ENCODE peak calls at places on chromosome 21, in four cellular contexts. D is H9, U is mesenchymal stem cell, P is IMR-90. Z is an unnamed sample.

GRCh38 chr21:34728479-34728878 is 59.7 kb downstream of the CLIC6 start:
- DNase-seq in D (no peak), U (no peak), P (no peak), Z (no peak)

GRCh38 chr21:17667256-17667655 is 54.6 kb upstream of the BTG3 start:
- DNase-seq in D (peak), U (no peak), P (no peak), Z (no peak)

GRCh38 chr21:26881504-26882228 is 36.5 kb upstream of the ADAMTS1 start:
- DNase-seq in D (no peak), U (peak), P (peak), Z (peak)

GRCh38 chr21:33657124-33657842 is 15.0 kb downstream of the ITSN1 start:
- DNase-seq in D (no peak), U (peak), P (peak), Z (no peak)

GRCh38 chr21:34743831-34744230 is 75.0 kb downstream of the CLIC6 start:
- DNase-seq in D (no peak), U (no peak), P (peak), Z (no peak)

GRCh38 chr21:29669416-29669815 is 270.4 kb downstream of the GRIK1 start:
- DNase-seq in D (no peak), U (no peak), P (no peak), Z (peak)

GRCh38 chr21:18468775-18469174 is 65.2 kb upstream of the TMPRSS15 start:
- DNase-seq in D (no peak), U (peak), P (no peak), Z (no peak)

GRCh38 chr21:33355355-33355754 is 30.6 kb downstream of the IFNAR1 start:
- DNase-seq in D (no peak), U (peak), P (no peak), Z (no peak)

GRCh38 chr21:15289896-15290841 is 225.4 kb upstream of the NRIP1 start:
- DNase-seq in D (peak), U (no peak), P (no peak), Z (peak)

GRCh38 chr21:42222821-42223390 is 4.0 kb downstream of the ABCG1 start:
- DNase-seq in D (no peak), U (no peak), P (no peak), Z (no peak)

GRCh38 chr21:32819702-32820101 is 48.1 kb upstream of the PAXBP1 start:
- DNase-seq in D (no peak), U (no peak), P (peak), Z (no peak)

GRCh38 chr21:15127437-15127836 is 62.6 kb upstream of the NRIP1 start:
- DNase-seq in D (no peak), U (no peak), P (no peak), Z (no peak)

GRCh38 chr21:17526771-17527170 is 13.9 kb downstream of the CXADR start:
- DNase-seq in D (no peak), U (no peak), P (no peak), Z (no peak)

GRCh38 chr21:16280731-16281130 is 550.9 kb downstream of the USP25 start:
- DNase-seq in D (no peak), U (peak), P (no peak), Z (no peak)

GRCh38 chr21:26965091-26965566 is 1.8 kb downstream of the ADAMTS5 start:
- DNase-seq in D (no peak), U (no peak), P (no peak), Z (no peak)

GRCh38 chr21:34968414-34969333 is 80.4 kb downstream of the RUNX1 start:
- DNase-seq in D (no peak), U (no peak), P (no peak), Z (no peak)

GRCh38 chr21:34022557-34023335 is 50.6 kb upstream of the MRPS6 start:
- DNase-seq in D (no peak), U (no peak), P (no peak), Z (peak)

GRCh38 chr21:14952916-14953315 is 111.9 kb downstream of the NRIP1 start:
- DNase-seq in D (no peak), U (no peak), P (no peak), Z (peak)

GRCh38 chr21:21688877-21689276 is 690.7 kb downstream of the NCAM2 start:
- DNase-seq in D (peak), U (peak), P (peak), Z (peak)

GRCh38 chr21:28936036-28936435 is 56.6 kb downstream of the LTN1 start:
- DNase-seq in D (no peak), U (no peak), P (no peak), Z (no peak)

GRCh38 chr21:17003221-17003620 is 509.6 kb upstream of the CXADR start:
- DNase-seq in D (no peak), U (peak), P (peak), Z (peak)

GRCh38 chr21:7917729-7918128 is 2603.7 kb upstream of the TPTE start:
- DNase-seq in D (no peak), U (no peak), P (peak), Z (peak)

GRCh38 chr21:32826317-32827167 is 55.0 kb upstream of the PAXBP1 start:
- DNase-seq in D (peak), U (peak), P (peak), Z (peak)

GRCh38 chr21:17818158-17819113 is 720 bp downstream of the C21orf91 start:
- DNase-seq in D (peak), U (peak), P (peak), Z (peak)

GRCh38 chr21:33680870-33681269 is 38.6 kb downstream of the ITSN1 start:
- DNase-seq in D (no peak), U (no peak), P (no peak), Z (no peak)

GRCh38 chr21:16195476-16195875 is 465.7 kb downstream of the USP25 start:
- DNase-seq in D (no peak), U (peak), P (peak), Z (no peak)

GRCh38 chr21:36647279-36648093 is 51.4 kb upstream of the SIM2 start:
- DNase-seq in D (peak), U (peak), P (peak), Z (peak)
- H2BK15ac ChIP-seq in D (no peak), U (no peak), P (no peak), Z (no peak)

DNA sequence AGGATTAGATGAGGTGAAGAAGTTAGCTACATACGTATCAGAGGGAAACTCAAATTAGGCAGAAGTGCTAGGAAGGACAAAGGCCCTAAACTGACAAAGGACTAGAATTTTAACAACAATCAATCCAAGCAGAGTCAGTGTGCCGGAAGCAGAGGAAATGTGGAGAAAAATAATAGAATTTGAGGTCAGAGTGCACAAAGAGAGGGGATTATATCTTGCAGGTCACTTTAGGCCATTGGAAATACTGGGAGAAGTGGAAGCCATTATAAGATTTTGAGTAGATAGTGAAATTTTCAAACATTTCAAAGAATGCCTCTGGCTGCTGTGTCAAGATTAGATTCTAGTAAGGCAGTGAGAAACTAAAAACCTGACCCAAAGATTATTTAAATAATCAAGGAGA is 889.2 kb upstream of the NCAM2 start:
- DNase-seq in D (no peak), U (no peak), P (no peak), Z (no peak)
- H3K4me2 ChIP-seq in D (no peak), U (no peak), P (no peak), Z (no peak)

GRCh38 chr21:41065539-41065938 is 102.4 kb upstream of the BACE2 start:
- DNase-seq in D (no peak), U (no peak), P (no peak), Z (peak)

GRCh38 chr21:41064325-41064724 is 103.6 kb upstream of the BACE2 start:
- DNase-seq in D (no peak), U (no peak), P (no peak), Z (no peak)

GRCh38 chr21:41066086-41066938 is 101.6 kb upstream of the BACE2 start:
- DNase-seq in D (no peak), U (no peak), P (no peak), Z (no peak)

GRCh38 chr21:41061701-41062100 is 106.3 kb upstream of the BACE2 start:
- DNase-seq in D (no peak), U (no peak), P (no peak), Z (no peak)

DNA sequence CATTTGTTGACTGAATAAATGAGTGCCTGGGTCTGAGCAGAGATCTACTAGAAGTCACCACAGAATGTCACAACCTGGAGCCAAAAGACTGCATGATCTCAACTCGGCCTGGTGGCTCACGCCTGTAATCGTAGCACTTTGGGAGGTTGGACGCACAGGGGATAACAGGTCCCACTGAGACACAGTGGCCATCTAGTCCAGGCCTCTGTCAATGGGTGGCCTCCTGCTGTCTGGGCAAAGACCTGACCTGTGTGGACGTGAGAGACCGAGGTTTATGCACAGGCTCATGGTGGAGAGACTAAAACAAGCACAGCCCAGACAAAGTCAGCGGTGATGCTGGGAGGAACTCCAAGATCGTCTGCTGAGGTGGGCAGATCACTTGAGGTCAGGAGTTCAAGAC is 103.0 kb upstream of the BACE2 start:
- DNase-seq in D (no peak), U (no peak), P (no peak), Z (no peak)
- H2BK15ac ChIP-seq in D (no peak), U (no peak), P (no peak), Z (no peak)

GRCh38 chr21:25457946-25458345 is 149.3 kb downstream of the MRPL39 start:
- DNase-seq in D (no peak), U (no peak), P (no peak), Z (no peak)
- H3K4me2 ChIP-seq in D (no peak), U (no peak), P (no peak), Z (no peak)

DNA sequence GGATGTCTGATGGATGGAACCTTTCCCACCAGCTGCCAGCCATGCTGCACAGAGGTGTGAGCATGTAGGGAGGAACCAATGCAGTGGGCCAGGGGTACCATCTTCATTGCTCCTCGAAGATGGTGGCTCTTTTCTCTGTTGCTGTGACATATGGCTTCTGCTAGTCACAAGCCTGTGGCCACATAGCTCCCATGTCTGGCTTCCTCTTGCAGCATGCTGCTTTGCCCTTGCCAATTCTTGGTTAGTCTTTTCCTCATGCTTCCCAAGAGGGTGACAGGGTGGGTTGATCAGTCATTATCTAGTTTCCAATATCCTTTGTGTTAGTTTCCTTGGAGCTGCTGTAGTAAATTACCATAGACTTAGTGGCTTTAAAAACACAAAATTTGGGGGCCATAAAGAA is 123.4 kb downstream of the ETS2 start:
- DNase-seq in D (no peak), U (no peak), P (no peak), Z (no peak)
- H2BK15ac ChIP-seq in D (no peak), U (peak), P (peak), Z (no peak)

DNA sequence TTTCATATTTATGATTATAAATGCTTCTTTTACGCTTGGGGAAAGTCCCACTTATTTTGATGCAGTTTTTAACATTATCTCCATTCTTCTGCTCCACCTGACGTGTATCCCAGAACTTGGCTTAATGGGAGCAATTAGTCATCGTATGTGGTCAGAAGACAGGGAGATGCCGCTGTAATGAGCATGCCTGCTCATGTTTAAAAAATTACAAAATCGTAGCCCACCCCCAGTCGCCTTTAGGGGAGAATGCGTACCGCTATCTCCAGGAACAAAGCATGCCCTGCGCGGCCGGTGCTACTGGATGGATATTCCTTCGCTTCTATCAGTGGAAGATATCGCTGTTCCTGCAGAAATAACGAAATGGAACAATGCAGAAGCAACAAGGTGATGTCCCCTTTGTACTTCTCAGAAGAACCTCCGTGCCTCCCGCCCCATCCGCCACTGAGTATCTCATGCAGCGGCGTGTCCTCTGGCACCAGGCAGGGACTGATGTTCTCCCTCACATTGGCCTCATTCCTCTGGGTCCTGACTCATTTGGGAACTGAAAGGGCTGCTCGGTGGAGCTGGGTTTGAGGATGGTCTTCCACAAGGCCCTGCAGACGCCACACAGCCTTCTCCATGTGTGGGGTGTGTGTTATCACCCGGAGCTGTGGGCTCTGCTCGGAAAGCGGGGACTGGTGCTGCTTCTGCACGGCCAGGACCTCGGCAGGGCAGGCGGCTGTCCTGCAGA is 116.3 kb upstream of the COL6A1 start:
- DNase-seq in D (peak), U (peak), P (peak), Z (no peak)
- H3K4me2 ChIP-seq in D (no peak), U (no peak), P (peak), Z (no peak)

GRCh38 chr21:43334214-43334958 is 92.5 kb downstream of the SIK1 start:
- DNase-seq in D (no peak), U (no peak), P (no peak), Z (no peak)
- H2BK15ac ChIP-seq in D (no peak), U (no peak), P (peak), Z (no peak)

GRCh38 chr21:44773291-44773932 is 28.2 kb downstream of the UBE2G2 start:
- DNase-seq in D (no peak), U (no peak), P (no peak), Z (peak)

GRCh38 chr21:44778499-44778911 is 23.1 kb downstream of the UBE2G2 start:
- DNase-seq in D (no peak), U (no peak), P (no peak), Z (peak)

GRCh38 chr21:44778094-44778493 is 23.5 kb downstream of the UBE2G2 start:
- DNase-seq in D (no peak), U (no peak), P (no peak), Z (peak)

GRCh38 chr21:44771896-44772525 is 29.6 kb downstream of the UBE2G2 start:
- DNase-seq in D (peak), U (no peak), P (no peak), Z (no peak)

DNA sequence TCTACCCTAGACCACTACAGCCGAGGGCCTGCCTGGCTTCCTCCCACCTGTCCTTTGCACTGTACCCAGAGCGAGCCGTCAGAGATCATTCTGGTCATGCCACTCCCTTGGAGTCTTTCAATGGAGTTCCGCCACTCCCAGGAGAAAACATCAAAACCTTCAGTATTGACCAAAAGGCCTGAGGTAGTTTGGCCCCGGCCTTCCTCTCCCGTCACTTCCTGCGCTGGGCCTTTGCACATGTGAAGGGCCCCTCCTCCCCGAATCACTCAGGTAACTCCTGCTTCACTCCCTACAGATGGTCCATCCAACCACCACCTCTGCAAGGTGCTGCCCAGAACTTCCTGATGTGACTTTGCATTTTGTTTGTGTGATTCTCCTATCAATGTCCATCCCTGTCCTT is 26.6 kb downstream of the UBE2G2 start:
- DNase-seq in D (no peak), U (no peak), P (no peak), Z (no peak)
- H3K4me2 ChIP-seq in D (no peak), U (no peak), P (no peak), Z (no peak)

GRCh38 chr21:31675960-31676359 is 16.5 kb downstream of the SOD1 start:
- DNase-seq in D (no peak), U (no peak), P (no peak), Z (no peak)

GRCh38 chr21:31675332-31675731 is 15.8 kb downstream of the SOD1 start:
- DNase-seq in D (no peak), U (no peak), P (no peak), Z (no peak)

GRCh38 chr21:31673513-31673912 is 14.0 kb downstream of the SOD1 start:
- DNase-seq in D (no peak), U (no peak), P (no peak), Z (no peak)

GRCh38 chr21:31678478-31678877 is 19.0 kb downstream of the SOD1 start:
- DNase-seq in D (no peak), U (no peak), P (no peak), Z (no peak)

GRCh38 chr21:31677047-31677446 is 17.6 kb downstream of the SOD1 start:
- DNase-seq in D (no peak), U (no peak), P (no peak), Z (no peak)
- H2BK15ac ChIP-seq in D (no peak), U (no peak), P (no peak), Z (no peak)

GRCh38 chr21:37006243-37006520 is 320 bp upstream of the RIPPLY3 start:
- DNase-seq in D (no peak), U (no peak), P (no peak), Z (no peak)

GRCh38 chr21:37009740-37010341 is 3.3 kb downstream of the RIPPLY3 start:
- DNase-seq in D (peak), U (peak), P (peak), Z (peak)

GRCh38 chr21:37008705-37009104 is 2.2 kb downstream of the RIPPLY3 start:
- DNase-seq in D (no peak), U (no peak), P (no peak), Z (no peak)

GRCh38 chr21:37006521-37007291 is at the start of gene RIPPLY3:
- DNase-seq in D (peak), U (peak), P (no peak), Z (peak)

GRCh38 chr21:37005548-37006242 is 807 bp upstream of the RIPPLY3 start:
- DNase-seq in D (peak), U (no peak), P (no peak), Z (peak)
- H3K4me2 ChIP-seq in D (peak), U (peak), P (peak), Z (peak)